ENCODE peak calls at places on chromosomes 3 and 15, in four cellular contexts. R is amygdala, S is AG09319, Y is NCI-H1105. U is an unnamed sample.

GRCh38 chr3:13716540-13717221 is 163.2 kb downstream of the WNT7A start:
- DNase-seq in R (no peak), Y (no peak), S (no peak), U (no peak)

GRCh38 chr3:185081516-185081915 is 71.3 kb downstream of the C3orf70 start:
- DNase-seq in R (no peak), Y (no peak), S (no peak), U (no peak)

GRCh38 chr3:122084795-122085194 is 29.6 kb downstream of the CD86 start:
- DNase-seq in Y (no peak), S (no peak), R (no peak), U (no peak)

GRCh38 chr15:31197497-31198414 is 96.2 kb upstream of the TRPM1 start:
- DNase-seq in S (no peak), Y (no peak), R (no peak), U (no peak)

GRCh38 chr3:52299815-52300611 is 12.4 kb downstream of the GLYCTK start:
- DNase-seq in R (no peak), S (no peak), Y (no peak), U (no peak)

GRCh38 chr3:164341086-164341485 is 737.2 kb downstream of the SI start:
- DNase-seq in Y (no peak), S (no peak), R (no peak), U (no peak)

GRCh38 chr15:48533982-48534381 is 111.5 kb downstream of the FBN1 start:
- DNase-seq in S (no peak), R (no peak), Y (no peak), U (no peak)

GRCh38 chr15:47652213-47652852 is 65.0 kb upstream of the SEMA6D start:
- DNase-seq in Y (no peak), S (no peak), R (no peak), U (no peak)

GRCh38 chr3:9501226-9501625 is 52.4 kb downstream of the LHFPL4 start:
- DNase-seq in S (no peak), Y (no peak), R (no peak), U (no peak)

GRCh38 chr3:15181511-15181910 is 24.5 kb upstream of the CAPN7 start:
- DNase-seq in S (no peak), R (no peak), Y (no peak), U (no peak)

GRCh38 chr3:104629038-104629437 is 737.7 kb upstream of the ALCAM start:
- DNase-seq in R (no peak), Y (no peak), S (no peak), U (no peak)

GRCh38 chr3:158775801-158776399 is 26.0 kb upstream of the MFSD1 start:
- DNase-seq in S (no peak), R (no peak), Y (no peak), U (no peak)

GRCh38 chr3:34012102-34012461 is 213.7 kb downstream of the PDCD6IP start:
- DNase-seq in R (no peak), S (peak; percentile 85), Y (no peak), U (no peak)

GRCh38 chr3:148863814-148864213 is 1.3 kb upstream of the CPA3 start:
- DNase-seq in R (no peak), Y (no peak), S (no peak), U (no peak)

GRCh38 chr3:16399473-16399872 is 114.0 kb downstream of the RFTN1 start:
- DNase-seq in S (peak; percentile 61), Y (no peak), R (no peak), U (peak; percentile 2)

GRCh38 chr3:63845215-63845614 is 18.4 kb downstream of the THOC7 start:
- DNase-seq in S (no peak), R (no peak), Y (no peak), U (no peak)

GRCh38 chr3:194300392-194300758 is 50.8 kb downstream of the CPN2 start:
- DNase-seq in S (no peak), R (peak; percentile 31), Y (no peak), U (peak; percentile 32)

GRCh38 chr15:74179101-74179841 is 5.8 kb downstream of the ISLR start:
- DNase-seq in S (peak; percentile 93), Y (no peak), R (no peak), U (no peak)

GRCh38 chr3:160038862-160039562 is 50.4 kb downstream of the IL12A start:
- DNase-seq in Y (peak; percentile 81), S (no peak), R (no peak), U (peak; percentile 5)

GRCh38 chr3:175743733-175744400 is 884.7 kb downstream of the NAALADL2 start:
- DNase-seq in S (no peak), Y (no peak), R (no peak), U (no peak)

GRCh38 chr15:32030795-32031194 is 480 bp downstream of the CHRNA7 start:
- DNase-seq in R (no peak), S (no peak), Y (no peak), U (no peak)

GRCh38 chr3:157051625-157052024 is 108.3 kb downstream of the CCNL1 start:
- DNase-seq in R (no peak), S (no peak), Y (no peak), U (no peak)

GRCh38 chr3:14768881-14769280 is 49.9 kb upstream of the FGD5 start:
- DNase-seq in Y (no peak), R (no peak), S (no peak), U (no peak)

GRCh38 chr15:84658080-84658787 is at the start of gene NMB:
- DNase-seq in Y (peak; percentile 58), R (no peak), S (peak; percentile 39), U (peak; percentile 77)

GRCh38 chr3:8966820-8967348 is 3.6 kb upstream of the RAD18 start:
- DNase-seq in Y (no peak), R (no peak), S (no peak), U (no peak)

GRCh38 chr3:50241163-50241562 is 5.2 kb downstream of the GNAI2 start:
- DNase-seq in S (no peak), Y (no peak), R (no peak), U (no peak)

GRCh38 chr3:90010341-90010740 is 902.9 kb downstream of the EPHA3 start:
- DNase-seq in Y (no peak), R (no peak), S (no peak), U (no peak)

GRCh38 chr3:11379824-11380281 is 107.7 kb downstream of the ATG7 start:
- DNase-seq in R (no peak), Y (no peak), S (no peak), U (no peak)

GRCh38 chr3:149554826-149555225 is 80.3 kb downstream of the TM4SF4 start:
- DNase-seq in Y (no peak), R (no peak), S (no peak), U (no peak)